ENCODE peak calls at places on chromosomes 2 and 18, in six cellular contexts. G is MM.1S, E is neural progenitor cell, L is GM23248, U is GM23338, S is PC-9. X is an unnamed sample.
A peak's percentile ranks its signal among the peaks of the same experiment; 100 is the strongest.

GRCh38 chr2:234003972-234004617 is 46.4 kb upstream of the SPP2 start:
- DNase-seq in L (peak; percentile 97), S (peak; percentile 82), G (no peak), E (no peak), U (peak; percentile 2), X (peak; percentile 83)

GRCh38 chr18:31104444-31104843 is 2.2 kb upstream of the DSC2 start:
- DNase-seq in L (no peak), G (no peak), S (no peak), U (no peak), E (no peak), X (no peak)

GRCh38 chr18:73431620-73432019 is 563.8 kb upstream of the NETO1 start:
- DNase-seq in G (no peak), S (no peak), L (peak; percentile 12), U (peak; percentile 66), E (peak; percentile 70), X (no peak)

GRCh38 chr18:63213331-63213900 is 106.2 kb downstream of the BCL2 start:
- DNase-seq in U (no peak), S (no peak), E (no peak), L (peak; percentile 17), G (no peak), X (no peak)

GRCh38 chr2:176534798-176535479 is 265.7 kb downstream of the MTX2 start:
- DNase-seq in U (no peak), S (no peak), L (peak; percentile 96), G (no peak), E (no peak), X (peak; percentile 91)

GRCh38 chr2:60148717-60149116 is 404.7 kb downstream of the BCL11A start:
- DNase-seq in G (no peak), U (no peak), S (no peak), E (no peak), L (no peak), X (no peak)

GRCh38 chr18:13308369-13308768 is 89.8 kb downstream of the LDLRAD4 start:
- DNase-seq in L (no peak), S (no peak), E (no peak), G (no peak), U (no peak), X (no peak)

GRCh38 chr18:58386780-58387179 is 242.1 kb downstream of the ALPK2 start:
- DNase-seq in G (no peak), U (no peak), S (no peak), L (no peak), E (no peak), X (no peak)

GRCh38 chr18:57819119-57819518 is 16.0 kb upstream of the ATP8B1 start:
- DNase-seq in L (no peak), E (no peak), G (no peak), U (no peak), S (no peak), X (no peak)

GRCh38 chr2:205946226-205946625 is 139.7 kb downstream of the INO80D start:
- DNase-seq in S (no peak), G (no peak), L (no peak), E (no peak), U (no peak), X (no peak)

GRCh38 chr2:143451622-143452021 is 322.4 kb downstream of the ARHGAP15 start:
- DNase-seq in G (no peak), S (no peak), U (no peak), L (peak; percentile 35), E (no peak), X (peak; percentile 48)

GRCh38 chr2:18474690-18475089 is 85.8 kb downstream of the RDH14 start:
- DNase-seq in U (no peak), L (no peak), E (no peak), S (no peak), G (no peak), X (no peak)

GRCh38 chr18:25351280-25351772 is 640 bp downstream of the ZNF521 start:
- DNase-seq in E (peak; percentile 55), G (peak; percentile 17), L (peak; percentile 40), S (no peak), U (no peak), X (no peak)

GRCh38 chr2:217510790-217511291 is 492.0 kb downstream of the TNS1 start:
- DNase-seq in E (peak; percentile 87), U (peak; percentile 90), L (peak; percentile 91), S (peak; percentile 74), G (peak; percentile 64), X (peak; percentile 88)

GRCh38 chr18:48790226-48790863 is 160.4 kb downstream of the SMAD7 start:
- DNase-seq in S (no peak), E (no peak), L (no peak), U (no peak), G (no peak), X (no peak)

GRCh38 chr2:20135631-20136050 is 84.2 kb upstream of the LAPTM4A start:
- DNase-seq in U (peak; percentile 91), S (no peak), G (peak; percentile 89), L (peak; percentile 82), E (peak; percentile 88), X (peak; percentile 62)

GRCh38 chr2:12754643-12755042 is 37.9 kb downstream of the TRIB2 start:
- DNase-seq in L (no peak), E (peak; percentile 26), U (peak; percentile 63), S (no peak), G (no peak), X (no peak)

GRCh38 chr18:8538935-8539334 is 70.3 kb upstream of the RAB12 start:
- DNase-seq in S (no peak), G (no peak), U (no peak), E (no peak), L (no peak), X (no peak)

GRCh38 chr2:3263487-3263886 is 114.1 kb downstream of the EIPR1 start:
- DNase-seq in L (no peak), U (no peak), E (no peak), G (no peak), S (no peak), X (no peak)

GRCh38 chr2:108607706-108608301 is 73.5 kb downstream of the LIMS1 start:
- DNase-seq in L (peak; percentile 62), S (no peak), U (peak; percentile 70), E (peak; percentile 70), G (peak; percentile 76), X (peak; percentile 60)

GRCh38 chr2:227486688-227487087 is 14.7 kb downstream of the AGFG1 start:
- DNase-seq in U (no peak), L (no peak), G (no peak), E (no peak), S (no peak), X (no peak)

GRCh38 chr2:30379481-30379880 is 67.6 kb upstream of the LCLAT1 start:
- DNase-seq in S (no peak), E (no peak), U (no peak), L (no peak), G (no peak), X (no peak)

DNA sequence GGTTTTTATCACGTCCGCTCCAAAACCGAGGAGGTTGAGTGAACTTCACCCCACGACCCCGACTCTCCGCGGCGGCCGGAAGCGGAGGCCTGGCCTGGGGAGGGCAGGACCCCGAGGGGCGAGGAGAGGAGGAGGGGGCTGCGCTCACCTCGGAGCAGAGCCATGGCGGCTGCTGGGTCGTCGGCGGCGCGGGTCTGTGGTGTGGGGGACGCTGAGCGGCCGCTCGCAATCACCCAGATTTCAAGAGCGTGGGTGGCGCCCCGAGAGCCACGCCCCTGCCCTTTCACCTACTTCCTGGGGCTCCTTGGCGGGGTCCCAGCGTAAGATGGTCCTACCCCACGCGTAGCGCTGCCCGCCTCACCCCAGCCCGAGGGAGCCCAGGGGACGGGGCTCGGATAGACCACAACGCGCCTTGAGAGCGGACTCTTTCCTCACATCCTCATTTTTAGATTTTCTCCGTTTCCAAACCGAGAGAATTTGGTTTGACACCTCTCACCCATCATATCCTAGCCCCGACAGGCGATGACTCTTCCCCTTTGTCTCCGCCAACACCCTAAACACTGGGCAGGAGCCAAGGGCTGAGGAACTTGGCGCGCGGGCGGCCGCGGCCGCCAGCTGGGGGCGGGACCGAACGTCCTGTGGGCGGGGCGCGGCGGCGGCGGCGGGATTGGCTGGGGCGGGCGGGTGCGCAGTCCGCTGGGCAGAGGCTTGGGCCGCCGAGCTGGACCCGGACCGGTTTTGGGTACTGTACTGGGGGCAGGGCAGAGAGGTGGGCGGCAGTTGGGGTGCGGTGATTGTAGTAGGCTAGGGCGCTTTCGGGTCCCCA is at the start of gene ACAA2:
- DNase-seq in E (peak; percentile 80), L (peak; percentile 95), U (peak; percentile 80), G (peak; percentile 78), S (peak; percentile 72), X (peak; percentile 67)
- H2AFZ ChIP-seq in E (peak within 1 kb of the TSS; percentile 71), L (peak within 1 kb of the TSS; percentile 92), U (peak within 1 kb of the TSS; percentile 97), G (peak within 1 kb of the TSS; percentile 94), S (peak within 1 kb of the TSS; percentile 97), X (peak within 1 kb of the TSS; percentile 80)

GRCh38 chr18:59696311-59697235 is 650 bp downstream of the CCBE1 start:
- DNase-seq in U (peak; percentile 81), L (peak; percentile 69), G (no peak), S (no peak), E (peak; percentile 67), X (peak; percentile 66)
- H3F3A ChIP-seq in U (no peaks in the 10 kb centered on the region), L (no peaks in the 10 kb centered on the region), G (no peaks in the 10 kb centered on the region), S (no peaks in the 10 kb centered on the region), E (peaks cover 23% of the 10 kb centered on the region), X (no peaks in the 10 kb centered on the region)

GRCh38 chr2:127153691-127154158 is 46.8 kb upstream of the BIN1 start:
- DNase-seq in L (peak; percentile 96), G (no peak), U (no peak), S (peak; percentile 80), E (no peak), X (peak; percentile 91)

GRCh38 chr2:127154985-127155650 is 48.2 kb upstream of the BIN1 start:
- DNase-seq in E (no peak), U (no peak), L (peak; percentile 74), G (no peak), S (no peak), X (no peak)

GRCh38 chr2:127155901-127156300 is 48.9 kb upstream of the BIN1 start:
- DNase-seq in U (no peak), G (no peak), S (no peak), L (peak; percentile 70), E (no peak), X (no peak)

GRCh38 chr2:127157114-127157513 is 50.2 kb upstream of the BIN1 start:
- DNase-seq in U (no peak), E (no peak), L (no peak), S (no peak), G (no peak), X (no peak)

GRCh38 chr2:127154396-127154795 is 47.4 kb upstream of the BIN1 start:
- DNase-seq in G (no peak), E (no peak), S (no peak), L (peak; percentile 28), U (no peak), X (no peak)
- H2AFZ ChIP-seq in G (no peak overlapping the region), E (no peak overlapping the region), S (peak overlapping the region; percentile 45), L (peak overlapping the region; percentile 50), U (no peak overlapping the region), X (peak overlapping the region; percentile 49)

GRCh38 chr2:36371070-36371962 is 15.7 kb downstream of the CRIM1 start:
- DNase-seq in U (no peak), E (no peak), G (no peak), L (peak; percentile 55), S (peak; percentile 21), X (peak; percentile 80)
- H3F3A ChIP-seq in U (no peaks in the 10 kb centered on the region), E (peaks cover 3% of the 10 kb centered on the region), G (no peaks in the 10 kb centered on the region), L (peaks cover 100% of the 10 kb centered on the region), S (peaks cover 58% of the 10 kb centered on the region), X (peaks cover 7% of the 10 kb centered on the region)

DNA sequence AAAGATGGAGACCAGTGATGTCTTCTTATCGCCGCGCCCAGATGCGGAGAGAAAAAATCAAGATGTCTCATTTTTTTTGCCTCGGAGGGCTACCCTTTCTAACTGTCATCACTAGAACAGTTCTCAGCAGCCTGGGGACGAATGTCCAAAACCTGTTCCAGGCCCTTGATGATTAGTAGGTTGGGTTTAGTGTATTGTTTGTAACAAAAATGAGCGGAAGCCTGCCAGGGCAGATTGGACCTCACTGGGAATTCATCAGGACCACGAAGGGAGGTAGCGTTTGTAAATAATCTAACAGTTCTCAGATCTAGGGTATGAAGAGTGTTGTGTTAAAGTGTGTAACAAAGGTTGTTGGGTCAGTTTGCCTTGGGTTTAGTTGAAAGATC is 767 bp downstream of the CEP68 start:
- DNase-seq in S (no peak), L (no peak), E (no peak), U (no peak), G (peak; percentile 7), X (no peak)
- H2AFZ ChIP-seq in S (peak overlapping the region; percentile 99), L (peak overlapping the region; percentile 98), E (peak overlapping the region; percentile 1), U (no peak overlapping the region), G (no peak overlapping the region), X (peak overlapping the region; percentile 96)

X was measured in PC-3.